ENCODE peak calls at places on chromosomes 11 and 22, in five cellular contexts. X is foreskin fibroblast, U is bronchial epithelial cell, C is nephron progenitor cell, F is transverse colon. S is an unnamed sample.

GRCh38 chr22:22687638-22688500 is 43.5 kb downstream of the GGTLC2 start:
- DNase-seq in X (peak; percentile 79), U (peak; percentile 53), C (peak; percentile 47), F (peak; percentile 34), S (no peak)

GRCh38 chr11:67491276-67492068 is 8.6 kb downstream of the AIP start:
- DNase-seq in X (no peak), U (no peak), C (no peak), F (no peak), S (no peak)

GRCh38 chr11:111361874-111362273 is 17.2 kb downstream of the POU2AF1 start:
- DNase-seq in X (peak; percentile 9), U (peak; percentile 53), C (no peak), F (peak; percentile 49), S (no peak)

GRCh38 chr11:43547900-43548381 is 132.6 kb upstream of the HSD17B12 start:
- DNase-seq in X (peak; percentile 31), U (no peak), C (peak; percentile 51), F (no peak), S (no peak)

GRCh38 chr11:63099555-63099954 is 44.5 kb downstream of the SLC22A24 start:
- DNase-seq in X (peak; percentile 6), U (no peak), C (no peak), F (no peak), S (no peak)

GRCh38 chr11:3808846-3809623 is 675 bp downstream of the PGAP2 start:
- DNase-seq in X (peak; percentile 79), U (peak; percentile 75), C (no peak), F (peak; percentile 64), S (no peak)

GRCh38 chr11:18312663-18313420 is 9.1 kb downstream of the HPS5 start:
- DNase-seq in X (peak; percentile 74), U (peak; percentile 82), C (no peak), F (no peak), S (no peak)

GRCh38 chr11:61026121-61027031 is 54.9 kb downstream of the CD6 start:
- DNase-seq in X (no peak), U (no peak), C (no peak), F (peak; percentile 16), S (no peak)

GRCh38 chr11:250740-251299 is 14.0 kb downstream of the PSMD13 start:
- DNase-seq in X (peak; percentile 80), U (peak; percentile 37), C (peak; percentile 77), F (peak; percentile 70), S (peak; percentile 73)

GRCh38 chr11:62540804-62541671 is 5.6 kb downstream of the AHNAK start:
- DNase-seq in X (peak; percentile 61), U (peak; percentile 9), C (no peak), F (peak; percentile 57), S (no peak)

GRCh38 chr11:58574851-58575250 is 805 bp downstream of the LPXN start:
- DNase-seq in X (peak; percentile 90), U (peak; percentile 68), C (no peak), F (no peak), S (no peak)

GRCh38 chr11:86047275-86047991 is 21.5 kb downstream of the PICALM start:
- DNase-seq in X (peak; percentile 79), U (peak; percentile 84), C (no peak), F (no peak), S (no peak)

GRCh38 chr11:18743900-18744514 is 18.0 kb upstream of the IGSF22 start:
- DNase-seq in X (no peak), U (no peak), C (no peak), F (no peak), S (no peak)

GRCh38 chr22:46830001-46830715 is 67.7 kb downstream of the TBC1D22A start:
- DNase-seq in X (peak; percentile 77), U (peak; percentile 43), C (no peak), F (peak; percentile 34), S (no peak)

GRCh38 chr22:25966448-25966913 is 202.8 kb upstream of the SEZ6L start:
- DNase-seq in X (no peak), U (no peak), C (peak; percentile 48), F (no peak), S (no peak)

GRCh38 chr11:35135222-35135621 is 3.7 kb upstream of the CD44 start:
- DNase-seq in X (no peak), U (no peak), C (no peak), F (no peak), S (no peak)

GRCh38 chr22:22520020-22520656 is at the start of gene ZNF280A:
- DNase-seq in X (peak; percentile 11), U (no peak), C (no peak), F (no peak), S (no peak)

GRCh38 chr11:77117485-77117884 is 10.6 kb upstream of the MYO7A start:
- DNase-seq in X (no peak), U (no peak), C (no peak), F (no peak), S (no peak)

GRCh38 chr22:22061085-22062077 is 78.8 kb upstream of the TOP3B start:
- DNase-seq in X (peak; percentile 14), U (peak; percentile 19), C (no peak), F (no peak), S (no peak)

GRCh38 chr22:27816552-27816951 is 15.0 kb upstream of the MN1 start:
- DNase-seq in X (no peak), U (no peak), C (no peak), F (no peak), S (no peak)

GRCh38 chr11:99739464-99740089 is 718.8 kb downstream of the CNTN5 start:
- DNase-seq in X (no peak), U (peak; percentile 42), C (peak; percentile 36), F (no peak), S (no peak)

GRCh38 chr22:35299217-35299716 is 427 bp upstream of the TOM1 start:
- DNase-seq in X (peak; percentile 60), U (peak; percentile 17), C (no peak), F (no peak), S (no peak)

GRCh38 chr11:17257200-17257599 is 19.3 kb upstream of the NUCB2 start:
- DNase-seq in X (peak; percentile 88), U (peak; percentile 70), C (no peak), F (no peak), S (no peak)

GRCh38 chr11:126129681-126130671 is 67.3 kb upstream of the CDON start:
- DNase-seq in X (no peak), U (no peak), C (no peak), F (no peak), S (no peak)

GRCh38 chr11:126135182-126136176 is 72.8 kb upstream of the CDON start:
- DNase-seq in X (peak; percentile 31), U (no peak), C (no peak), F (no peak), S (no peak)

GRCh38 chr11:126134461-126135155 is 71.9 kb upstream of the CDON start:
- DNase-seq in X (no peak), U (no peak), C (no peak), F (no peak), S (no peak)

GRCh38 chr11:126133902-126134301 is 71.2 kb upstream of the CDON start:
- DNase-seq in X (no peak), U (no peak), C (no peak), F (no peak), S (no peak)

GRCh38 chr11:126132319-126132718 is 69.7 kb upstream of the CDON start:
- DNase-seq in X (no peak), U (peak; percentile 56), C (no peak), F (no peak), S (no peak)
- TF ChIP-seq CTCF in X (no peak), U (no peak), C (no peak), F (no peak), S (no peak)

GRCh38 chr22:19801340-19802000 is 40.9 kb downstream of the TBX1 start:
- DNase-seq in X (peak; percentile 51), U (no peak), C (no peak), F (no peak), S (no peak)
- TF ChIP-seq CTCF in X (no peak), U (no peak), C (no peak), F (no peak), S (no peak)

GRCh38 chr11:129989437-129989836 is 13.2 kb downstream of the PRDM10 start:
- DNase-seq in X (no peak), U (no peak), C (no peak), F (no peak), S (no peak)

GRCh38 chr11:129995163-129995562 is 7.5 kb downstream of the PRDM10 start:
- DNase-seq in X (no peak), U (no peak), C (no peak), F (no peak), S (no peak)

GRCh38 chr11:129996113-129996870 is 6.3 kb downstream of the PRDM10 start:
- DNase-seq in X (no peak), U (no peak), C (no peak), F (no peak), S (no peak)

GRCh38 chr11:129987950-129988349 is 14.7 kb downstream of the PRDM10 start:
- DNase-seq in X (no peak), U (no peak), C (no peak), F (no peak), S (no peak)

DNA sequence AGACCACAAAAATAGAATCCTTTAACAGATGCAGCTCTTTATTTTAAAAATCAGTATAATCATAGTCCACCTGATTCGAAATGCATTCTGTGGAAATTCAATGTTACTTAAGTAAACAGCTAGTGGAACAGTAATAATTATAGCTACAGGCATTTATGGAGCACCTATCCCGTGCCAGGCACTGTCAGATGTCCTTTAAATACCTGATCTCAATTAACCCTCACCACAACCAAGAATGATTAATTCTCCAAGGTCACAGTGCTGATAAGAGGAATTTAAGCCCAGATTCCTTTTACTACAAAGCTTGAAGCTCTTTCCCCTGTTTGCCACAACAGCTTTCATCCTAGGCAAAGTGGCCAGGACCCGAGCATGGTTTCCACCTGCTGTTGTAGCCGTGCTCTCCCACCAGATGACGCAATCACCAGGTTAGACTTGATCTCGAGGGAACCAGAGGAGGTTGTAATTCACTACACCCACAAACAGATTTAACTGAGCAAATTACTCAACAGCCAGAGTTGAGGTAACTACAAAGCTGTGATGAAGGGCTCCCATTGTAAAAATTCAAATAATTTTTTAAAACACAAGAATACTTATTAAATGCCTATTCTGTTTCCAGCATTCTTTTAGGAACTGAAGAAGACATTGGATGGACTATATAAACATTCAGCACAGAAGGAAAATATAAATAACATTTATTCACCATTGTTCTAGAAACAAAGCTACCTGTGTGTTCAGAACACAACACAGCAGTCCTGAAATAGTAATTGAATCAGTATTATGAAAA is 10.3 kb downstream of the PRDM10 start:
- DNase-seq in X (peak; percentile 34), U (peak; percentile 69), C (no peak), F (peak; percentile 58), S (no peak)
- TF ChIP-seq CTCF in X (peak; percentile 12), U (peak; percentile 52), C (no peak), F (peak; percentile 27), S (no peak)

GRCh38 chr11:14041040-14041439 is 78.5 kb downstream of the SPON1 start:
- DNase-seq in X (no peak), U (peak; percentile 41), C (no peak), F (no peak), S (no peak)
- TF ChIP-seq CTCF in X (no peak), U (peak; percentile 43), C (peak; percentile 28), F (peak; percentile 26), S (no peak)

DNA sequence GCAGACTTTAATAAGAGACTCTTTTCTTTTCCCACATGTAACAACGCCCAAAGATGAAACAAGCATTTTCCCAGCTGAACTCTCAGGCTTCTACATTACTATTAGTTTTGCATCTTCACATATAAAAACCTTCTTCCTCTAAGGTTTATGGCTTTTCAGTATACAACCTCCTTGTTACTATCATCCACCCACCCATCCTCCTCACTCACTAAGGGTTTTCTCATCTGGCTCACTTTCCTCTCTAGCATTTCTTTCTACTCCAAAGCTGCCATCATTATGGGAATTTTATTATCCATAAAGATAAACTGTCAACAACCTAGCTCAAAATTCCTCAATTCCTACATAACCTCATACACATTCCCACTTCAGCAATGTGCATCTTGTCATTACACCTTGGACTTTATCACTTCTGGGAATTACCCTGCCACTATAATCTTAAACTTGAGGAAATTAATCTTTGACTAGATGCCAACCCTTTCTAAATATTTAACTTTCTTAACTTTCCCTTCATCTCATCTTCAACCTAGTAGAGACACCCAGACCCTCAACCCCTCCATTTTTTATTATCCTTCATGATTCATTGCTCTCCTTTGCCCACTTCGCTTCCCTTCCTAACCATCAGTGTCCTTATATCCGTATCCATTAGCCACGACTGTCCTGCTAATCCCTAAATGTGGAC is 30.9 kb downstream of the MTMR2 start:
- DNase-seq in X (no peak), U (no peak), C (no peak), F (no peak), S (no peak)
- TF ChIP-seq CTCF in X (no peak), U (no peak), C (no peak), F (no peak), S (no peak)

S was measured in natural killer cell.